ENCODE peak calls at places on chromosome 5, in five cellular contexts. One of them, this sample, is unnamed.

GRCh38 chr5:143649869-143650268 is 162.1 kb upstream of the HMHB1 start:
- DNase-seq in activated T-cell treated with anti-CD3 and anti-CD28 coated beads, Interleukin-2, amount 50 U/mL, for 72 hours: no peak
- DNase-seq in A172: no peak
- DNase-seq in CD4-positive, alpha-beta T cell: no peak
- DNase-seq in T follicular helper cell: no peak
- DNase-seq in this sample: no peak

GRCh38 chr5:29697786-29698414 is 1495.6 kb upstream of the CDH6 start:
- DNase-seq in activated T-cell treated with anti-CD3 and anti-CD28 coated beads, Interleukin-2, amount 50 U/mL, for 72 hours: no peak
- DNase-seq in A172: peak; percentile 34
- DNase-seq in CD4-positive, alpha-beta T cell: no peak
- DNase-seq in T follicular helper cell: no peak
- DNase-seq in this sample: no peak

GRCh38 chr5:73129143-73129542 is 8.8 kb downstream of the TMEM171 start:
- DNase-seq in activated T-cell treated with anti-CD3 and anti-CD28 coated beads, Interleukin-2, amount 50 U/mL, for 72 hours: no peak
- DNase-seq in A172: peak; percentile 20
- DNase-seq in CD4-positive, alpha-beta T cell: no peak
- DNase-seq in T follicular helper cell: no peak
- DNase-seq in this sample: no peak

GRCh38 chr5:98401645-98402044 is 371.8 kb upstream of the RGMB start:
- DNase-seq in activated T-cell treated with anti-CD3 and anti-CD28 coated beads, Interleukin-2, amount 50 U/mL, for 72 hours: no peak
- DNase-seq in A172: no peak
- DNase-seq in CD4-positive, alpha-beta T cell: no peak
- DNase-seq in T follicular helper cell: no peak
- DNase-seq in this sample: no peak

GRCh38 chr5:178428341-178429155 is 161.6 kb downstream of the COL23A1 start:
- DNase-seq in activated T-cell treated with anti-CD3 and anti-CD28 coated beads, Interleukin-2, amount 50 U/mL, for 72 hours: no peak
- DNase-seq in A172: no peak
- DNase-seq in CD4-positive, alpha-beta T cell: no peak
- DNase-seq in T follicular helper cell: no peak
- DNase-seq in this sample: no peak

GRCh38 chr5:159965031-159965837 is 43.7 kb upstream of the TTC1 start:
- DNase-seq in activated T-cell treated with anti-CD3 and anti-CD28 coated beads, Interleukin-2, amount 50 U/mL, for 72 hours: peak; percentile 29
- DNase-seq in A172: peak; percentile 68
- DNase-seq in CD4-positive, alpha-beta T cell: no peak
- DNase-seq in T follicular helper cell: no peak
- DNase-seq in this sample: peak; percentile 80

GRCh38 chr5:76414788-76415187 is 11.7 kb downstream of the IQGAP2 start:
- DNase-seq in activated T-cell treated with anti-CD3 and anti-CD28 coated beads, Interleukin-2, amount 50 U/mL, for 72 hours: no peak
- DNase-seq in A172: no peak
- DNase-seq in CD4-positive, alpha-beta T cell: no peak
- DNase-seq in T follicular helper cell: no peak
- DNase-seq in this sample: no peak

GRCh38 chr5:36054646-36055045 is 12.0 kb downstream of the UGT3A2 start:
- DNase-seq in activated T-cell treated with anti-CD3 and anti-CD28 coated beads, Interleukin-2, amount 50 U/mL, for 72 hours: no peak
- DNase-seq in A172: no peak
- DNase-seq in CD4-positive, alpha-beta T cell: no peak
- DNase-seq in T follicular helper cell: no peak
- DNase-seq in this sample: no peak

GRCh38 chr5:159616967-159617366 is 286.7 kb upstream of the IL12B start:
- DNase-seq in activated T-cell treated with anti-CD3 and anti-CD28 coated beads, Interleukin-2, amount 50 U/mL, for 72 hours: no peak
- DNase-seq in A172: peak; percentile 25
- DNase-seq in CD4-positive, alpha-beta T cell: no peak
- DNase-seq in T follicular helper cell: no peak
- DNase-seq in this sample: no peak

GRCh38 chr5:149886060-149886459 is 58.5 kb downstream of the PDE6A start:
- DNase-seq in activated T-cell treated with anti-CD3 and anti-CD28 coated beads, Interleukin-2, amount 50 U/mL, for 72 hours: no peak
- DNase-seq in A172: peak; percentile 66
- DNase-seq in CD4-positive, alpha-beta T cell: no peak
- DNase-seq in T follicular helper cell: no peak
- DNase-seq in this sample: no peak

GRCh38 chr5:140338336-140338735 is 8.1 kb downstream of the HBEGF start:
- DNase-seq in activated T-cell treated with anti-CD3 and anti-CD28 coated beads, Interleukin-2, amount 50 U/mL, for 72 hours: no peak
- DNase-seq in A172: no peak
- DNase-seq in CD4-positive, alpha-beta T cell: no peak
- DNase-seq in T follicular helper cell: no peak
- DNase-seq in this sample: no peak

GRCh38 chr5:157470616-157471015 is 10.6 kb downstream of the NIPAL4 start:
- DNase-seq in activated T-cell treated with anti-CD3 and anti-CD28 coated beads, Interleukin-2, amount 50 U/mL, for 72 hours: no peak
- DNase-seq in A172: no peak
- DNase-seq in CD4-positive, alpha-beta T cell: no peak
- DNase-seq in T follicular helper cell: no peak
- DNase-seq in this sample: no peak

GRCh38 chr5:180366303-180366702 is 13.2 kb upstream of the GFPT2 start:
- DNase-seq in activated T-cell treated with anti-CD3 and anti-CD28 coated beads, Interleukin-2, amount 50 U/mL, for 72 hours: no peak
- DNase-seq in A172: no peak
- DNase-seq in CD4-positive, alpha-beta T cell: no peak
- DNase-seq in T follicular helper cell: no peak
- DNase-seq in this sample: no peak

GRCh38 chr5:63211413-63212132 is 633.0 kb downstream of the LRRC70 start:
- DNase-seq in activated T-cell treated with anti-CD3 and anti-CD28 coated beads, Interleukin-2, amount 50 U/mL, for 72 hours: no peak
- DNase-seq in A172: no peak
- DNase-seq in CD4-positive, alpha-beta T cell: no peak
- DNase-seq in T follicular helper cell: no peak
- DNase-seq in this sample: no peak

GRCh38 chr5:160064441-160064840 is 54.8 kb downstream of the PWWP2A start:
- DNase-seq in activated T-cell treated with anti-CD3 and anti-CD28 coated beads, Interleukin-2, amount 50 U/mL, for 72 hours: no peak
- DNase-seq in A172: no peak
- DNase-seq in CD4-positive, alpha-beta T cell: no peak
- DNase-seq in T follicular helper cell: no peak
- DNase-seq in this sample: no peak

GRCh38 chr5:110851357-110851756 is 112.5 kb downstream of the SLC25A46 start:
- DNase-seq in activated T-cell treated with anti-CD3 and anti-CD28 coated beads, Interleukin-2, amount 50 U/mL, for 72 hours: no peak
- DNase-seq in A172: no peak
- DNase-seq in CD4-positive, alpha-beta T cell: no peak
- DNase-seq in T follicular helper cell: no peak
- DNase-seq in this sample: no peak

This sample was measured in AG08396.